ENCODE peak calls at places on chromosomes 13 and 19, in five cellular contexts. U, T, N, B and H are unnamed samples.

GRCh38 chr19:38619361-38620174 is 580 bp downstream of the EIF3K start:
- DNase-seq in U (no peak), T (no peak), N (no peak), B (no peak), H (no peak)

GRCh38 chr19:10009714-10010224 is 535 bp downstream of the COL5A3 start:
- DNase-seq in U (no peak), T (no peak), N (no peak), B (no peak), H (no peak)

GRCh38 chr13:41765813-41766212 is 195.1 kb downstream of the VWA8 start:
- DNase-seq in U (peak; percentile 20), T (no peak), N (no peak), B (no peak), H (no peak)

GRCh38 chr19:50500060-50500752 is 10.8 kb downstream of the JOSD2 start:
- DNase-seq in U (peak; percentile 86), T (no peak), N (peak; percentile 81), B (no peak), H (peak; percentile 9)

GRCh38 chr13:89490661-89491060 is 1819.5 kb downstream of the SLITRK5 start:
- DNase-seq in U (no peak), T (no peak), N (no peak), B (no peak), H (no peak)

GRCh38 chr19:5934779-5935472 is 20.9 kb downstream of the CAPS start:
- DNase-seq in U (peak; percentile 53), T (no peak), N (no peak), B (no peak), H (peak; percentile 84)

GRCh38 chr19:13846533-13847032 is 30.4 kb upstream of the NANOS3 start:
- DNase-seq in U (peak; percentile 91), T (peak; percentile 96), N (peak; percentile 87), B (no peak), H (peak; percentile 80)

GRCh38 chr19:327291-328024 is 17.1 kb downstream of the MIER2 start:
- DNase-seq in U (no peak), T (no peak), N (no peak), B (no peak), H (no peak)

GRCh38 chr13:25840931-25841330 is 210.9 kb downstream of the SHISA2 start:
- DNase-seq in U (no peak), T (no peak), N (no peak), B (no peak), H (no peak)

GRCh38 chr19:27767234-27767633 is 1445.7 kb downstream of the UQCRFS1 start:
- DNase-seq in U (no peak), T (no peak), N (no peak), B (no peak), H (no peak)

GRCh38 chr19:27765397-27765796 is 1447.6 kb downstream of the UQCRFS1 start:
- DNase-seq in U (no peak), T (no peak), N (no peak), B (no peak), H (no peak)

GRCh38 chr19:27762933-27763332 is 1450.0 kb downstream of the UQCRFS1 start:
- DNase-seq in U (no peak), T (no peak), N (no peak), B (no peak), H (no peak)

GRCh38 chr19:27764186-27764804 is 1448.7 kb downstream of the UQCRFS1 start:
- DNase-seq in U (no peak), T (no peak), N (no peak), B (no peak), H (no peak)

DNA sequence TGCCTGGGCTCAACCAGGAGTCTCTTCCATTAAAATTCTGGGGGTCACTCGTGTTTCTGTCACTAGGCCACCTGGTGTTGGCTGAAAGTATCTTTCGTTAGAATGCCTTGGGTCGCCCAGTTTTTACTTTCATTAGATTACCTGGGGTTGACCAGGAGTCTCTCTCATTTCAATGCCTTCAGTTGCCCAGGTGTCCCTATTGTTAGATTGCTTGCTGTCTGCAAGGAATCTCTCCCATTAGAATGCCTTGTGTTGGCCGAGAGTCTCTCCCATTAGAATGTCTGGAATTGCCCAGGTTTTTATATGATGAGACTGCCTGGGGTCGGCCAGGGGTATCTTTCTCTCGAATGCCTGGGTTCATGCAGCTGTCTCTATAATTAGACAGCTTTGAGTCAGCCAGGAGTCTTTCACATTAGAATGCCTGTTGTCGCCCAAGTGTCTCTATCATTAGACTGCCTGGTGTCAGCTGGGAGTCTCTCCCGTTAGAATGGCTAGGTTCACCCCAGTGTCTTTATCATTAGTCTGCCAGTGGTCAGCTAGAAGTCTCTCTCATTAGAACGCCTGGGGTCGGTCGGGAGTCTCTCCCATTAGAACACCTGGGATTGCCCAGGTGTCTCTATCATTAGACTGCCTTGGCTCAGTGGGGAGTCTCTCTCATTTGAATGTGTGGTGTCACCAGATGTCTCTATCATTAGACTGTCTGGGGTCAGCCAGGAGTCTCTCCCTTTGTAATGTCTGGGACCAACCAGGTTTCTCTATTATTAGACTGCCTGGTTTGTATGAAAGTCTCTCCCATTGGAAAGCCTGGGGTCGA is 1446.8 kb downstream of the UQCRFS1 start:
- DNase-seq in U (no peak), T (no peak), N (no peak), B (no peak), H (no peak)
- H3K9me3 ChIP-seq in U (peaks cover 7% of the 10 kb centered on the region), T (peaks cover 4% of the 10 kb centered on the region), N (peaks cover 88% of the 10 kb centered on the region), B (no peaks in the 10 kb centered on the region), H (no peaks in the 10 kb centered on the region)

GRCh38 chr19:46082728-46083050 is 41.8 kb downstream of the IGFL3 start:
- DNase-seq in U (no peak), T (no peak), N (no peak), B (peak; percentile 54), H (no peak)
- H3K9me3 ChIP-seq in U (peaks cover 31% of the 10 kb centered on the region), T (peaks cover 3% of the 10 kb centered on the region), N (peaks cover 31% of the 10 kb centered on the region), B (peaks cover 3% of the 10 kb centered on the region), H (peaks cover 13% of the 10 kb centered on the region)

GRCh38 chr13:97498419-97498818 is 64.5 kb downstream of the RAP2A start:
- DNase-seq in U (no peak), T (no peak), N (no peak), B (no peak), H (no peak)
- H3K9me3 ChIP-seq in U (no peaks in the 10 kb centered on the region), T (no peaks in the 10 kb centered on the region), N (no peaks in the 10 kb centered on the region), B (no peaks in the 10 kb centered on the region), H (no peaks in the 10 kb centered on the region)

GRCh38 chr19:31727536-31727935 is 378.3 kb upstream of the TSHZ3 start:
- DNase-seq in U (no peak), T (no peak), N (no peak), B (no peak), H (no peak)
- H3K9me3 ChIP-seq in U (no peaks in the 10 kb centered on the region), T (no peaks in the 10 kb centered on the region), N (no peaks in the 10 kb centered on the region), B (no peaks in the 10 kb centered on the region), H (no peaks in the 10 kb centered on the region)

DNA sequence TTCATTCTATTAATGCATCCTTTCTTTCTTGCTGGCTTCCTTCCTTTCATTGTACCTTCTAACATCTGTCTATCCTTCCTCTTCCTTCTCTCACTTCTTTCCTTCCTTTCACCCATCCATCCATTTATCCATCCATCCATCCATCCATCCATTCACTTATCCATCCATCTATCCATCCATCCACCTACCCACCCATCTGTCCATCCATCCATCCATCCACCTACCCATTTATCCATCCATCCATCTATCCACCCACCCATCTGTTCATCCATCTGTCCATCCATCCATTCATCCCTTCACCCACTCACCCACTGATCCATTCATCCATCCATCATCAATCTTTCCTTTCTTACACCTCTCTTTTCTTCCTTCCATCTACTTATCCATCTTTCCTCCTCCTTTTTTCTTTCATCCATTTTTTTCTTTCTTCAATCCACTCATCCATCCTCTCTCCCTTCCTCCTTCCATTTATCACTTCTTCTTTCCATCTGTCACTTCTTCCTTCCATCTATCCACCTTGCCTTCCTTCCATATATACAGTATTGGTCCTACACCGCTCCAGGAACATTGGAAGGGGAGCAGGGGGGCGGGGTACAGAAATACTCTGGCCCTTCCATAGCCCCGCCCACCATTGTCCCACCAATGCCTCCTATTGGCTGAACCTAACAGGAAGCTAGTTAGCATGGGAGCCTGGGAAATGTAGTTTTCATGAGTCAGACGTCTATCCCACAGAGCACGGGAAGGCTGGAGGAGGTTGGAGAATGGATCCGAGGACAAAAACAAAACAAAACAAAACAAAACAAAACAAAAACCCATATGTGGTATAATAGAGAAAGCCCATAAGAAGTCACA is 45.9 kb downstream of the MBD3L1 start:
- DNase-seq in U (no peak), T (no peak), N (no peak), B (no peak), H (no peak)
- H3K9me3 ChIP-seq in U (peaks cover 7% of the 10 kb centered on the region), T (no peaks in the 10 kb centered on the region), N (peaks cover 30% of the 10 kb centered on the region), B (peaks cover 2% of the 10 kb centered on the region), H (no peaks in the 10 kb centered on the region)